ENCODE peak calls at places on chromosomes 6 and 20, in eight cellular contexts. One of them, this sample, is unnamed.

GRCh38 chr6:47308674-47309325 is 905 bp downstream of the TNFRSF21 start:
- DNase-seq in left ventricle myocardium inferior: peak; percentile 32
- DNase-seq in stimulated activated effector memory CD8-positive, alpha-beta T cell treated with anti-CD3 and anti-CD28 coated beads, Interleukin-12 subunit alpha, Interleukin-12 subunit beta, amount 100 ng/mL, for 72 hours: no peak
- DNase-seq in fibroblast of mammary gland: peak; percentile 26
- DNase-seq in NCI-H2081: peak; percentile 18
- DNase-seq in brain microvascular endothelial cell: no peak
- DNase-seq in effector CD4-positive, alpha-beta T cell: no peak
- DNase-seq in stimulated activated CD4-positive, alpha-beta T cell treated with anti-CD3 and anti-CD28 coated beads, Interleukin-2, amount 100 ng/mL, for 48 hours: no peak
- DNase-seq in this sample: peak; percentile 44

GRCh38 chr6:123908813-123909212 is 105.1 kb downstream of the NKAIN2 start:
- DNase-seq in left ventricle myocardium inferior: no peak
- DNase-seq in NCI-H2081: no peak
- DNase-seq in effector CD4-positive, alpha-beta T cell: no peak
- DNase-seq in stimulated activated CD4-positive, alpha-beta T cell treated with anti-CD3 and anti-CD28 coated beads, Interleukin-2, amount 100 ng/mL, for 48 hours: no peak
- DNase-seq in fibroblast of mammary gland: no peak
- DNase-seq in stimulated activated effector memory CD8-positive, alpha-beta T cell treated with anti-CD3 and anti-CD28 coated beads, Interleukin-12 subunit alpha, Interleukin-12 subunit beta, amount 100 ng/mL, for 72 hours: no peak
- DNase-seq in brain microvascular endothelial cell: no peak
- DNase-seq in this sample: no peak

GRCh38 chr6:120938164-120938875 is 396.0 kb downstream of the TBC1D32 start:
- DNase-seq in stimulated activated effector memory CD8-positive, alpha-beta T cell treated with anti-CD3 and anti-CD28 coated beads, Interleukin-12 subunit alpha, Interleukin-12 subunit beta, amount 100 ng/mL, for 72 hours: no peak
- DNase-seq in effector CD4-positive, alpha-beta T cell: no peak
- DNase-seq in brain microvascular endothelial cell: no peak
- DNase-seq in fibroblast of mammary gland: no peak
- DNase-seq in stimulated activated CD4-positive, alpha-beta T cell treated with anti-CD3 and anti-CD28 coated beads, Interleukin-2, amount 100 ng/mL, for 48 hours: no peak
- DNase-seq in NCI-H2081: no peak
- DNase-seq in left ventricle myocardium inferior: no peak
- DNase-seq in this sample: no peak

GRCh38 chr20:53283597-53283996 is 310.0 kb downstream of the ZNF217 start:
- DNase-seq in left ventricle myocardium inferior: no peak
- DNase-seq in stimulated activated effector memory CD8-positive, alpha-beta T cell treated with anti-CD3 and anti-CD28 coated beads, Interleukin-12 subunit alpha, Interleukin-12 subunit beta, amount 100 ng/mL, for 72 hours: no peak
- DNase-seq in NCI-H2081: no peak
- DNase-seq in effector CD4-positive, alpha-beta T cell: no peak
- DNase-seq in stimulated activated CD4-positive, alpha-beta T cell treated with anti-CD3 and anti-CD28 coated beads, Interleukin-2, amount 100 ng/mL, for 48 hours: no peak
- DNase-seq in brain microvascular endothelial cell: no peak
- DNase-seq in fibroblast of mammary gland: no peak
- DNase-seq in this sample: no peak

GRCh38 chr20:24994470-24995368 is 2.2 kb upstream of the APMAP start:
- DNase-seq in NCI-H2081: peak; percentile 46
- DNase-seq in brain microvascular endothelial cell: peak; percentile 79
- DNase-seq in fibroblast of mammary gland: peak; percentile 72
- DNase-seq in left ventricle myocardium inferior: peak; percentile 89
- DNase-seq in effector CD4-positive, alpha-beta T cell: peak; percentile 82
- DNase-seq in stimulated activated effector memory CD8-positive, alpha-beta T cell treated with anti-CD3 and anti-CD28 coated beads, Interleukin-12 subunit alpha, Interleukin-12 subunit beta, amount 100 ng/mL, for 72 hours: peak; percentile 71
- DNase-seq in stimulated activated CD4-positive, alpha-beta T cell treated with anti-CD3 and anti-CD28 coated beads, Interleukin-2, amount 100 ng/mL, for 48 hours: peak; percentile 82
- DNase-seq in this sample: peak; percentile 84

GRCh38 chr6:138310294-138310693 is 67.4 kb upstream of the SMIM28 start:
- DNase-seq in left ventricle myocardium inferior: no peak
- DNase-seq in stimulated activated CD4-positive, alpha-beta T cell treated with anti-CD3 and anti-CD28 coated beads, Interleukin-2, amount 100 ng/mL, for 48 hours: no peak
- DNase-seq in stimulated activated effector memory CD8-positive, alpha-beta T cell treated with anti-CD3 and anti-CD28 coated beads, Interleukin-12 subunit alpha, Interleukin-12 subunit beta, amount 100 ng/mL, for 72 hours: no peak
- DNase-seq in effector CD4-positive, alpha-beta T cell: no peak
- DNase-seq in brain microvascular endothelial cell: no peak
- DNase-seq in NCI-H2081: peak; percentile 67
- DNase-seq in fibroblast of mammary gland: peak; percentile 11
- DNase-seq in this sample: no peak

GRCh38 chr20:266604-267562 is 9.4 kb downstream of the DEFB132 start:
- DNase-seq in NCI-H2081: peak; percentile 90
- DNase-seq in brain microvascular endothelial cell: peak; percentile 70
- DNase-seq in left ventricle myocardium inferior: peak; percentile 86
- DNase-seq in fibroblast of mammary gland: peak; percentile 75
- DNase-seq in stimulated activated CD4-positive, alpha-beta T cell treated with anti-CD3 and anti-CD28 coated beads, Interleukin-2, amount 100 ng/mL, for 48 hours: peak; percentile 91
- DNase-seq in stimulated activated effector memory CD8-positive, alpha-beta T cell treated with anti-CD3 and anti-CD28 coated beads, Interleukin-12 subunit alpha, Interleukin-12 subunit beta, amount 100 ng/mL, for 72 hours: peak; percentile 84
- DNase-seq in effector CD4-positive, alpha-beta T cell: peak; percentile 84
- DNase-seq in this sample: peak; percentile 64

GRCh38 chr6:16851758-16852157 is 90.5 kb upstream of the ATXN1 start:
- DNase-seq in stimulated activated CD4-positive, alpha-beta T cell treated with anti-CD3 and anti-CD28 coated beads, Interleukin-2, amount 100 ng/mL, for 48 hours: no peak
- DNase-seq in stimulated activated effector memory CD8-positive, alpha-beta T cell treated with anti-CD3 and anti-CD28 coated beads, Interleukin-12 subunit alpha, Interleukin-12 subunit beta, amount 100 ng/mL, for 72 hours: no peak
- DNase-seq in brain microvascular endothelial cell: no peak
- DNase-seq in NCI-H2081: no peak
- DNase-seq in fibroblast of mammary gland: peak; percentile 14
- DNase-seq in effector CD4-positive, alpha-beta T cell: no peak
- DNase-seq in left ventricle myocardium inferior: no peak
- DNase-seq in this sample: no peak